ENCODE peak calls at places on chromosomes 4 and X, in six cellular contexts. H is GM23248, D is A549, V is neural progenitor cell, W is Peyer's patch, R is body of pancreas. K is an unnamed sample. For H3K9me3 and H3K4me1, the result is how much of the 10 kb centered on the place peaks cover.

GRCh38 chrX:56783450-56783831 is 54.4 kb downstream of the NBDY start:
- DNase-seq in V (peak), D (no peak), R (peak), H (no peak), W (no peak), K (no peak)

GRCh38 chrX:7500386-7500785 is 342.6 kb upstream of the VCX start:
- DNase-seq in D (no peak), H (no peak), W (no peak), V (no peak), R (no peak), K (no peak)

GRCh38 chrX:143437439-143437838 is 79.8 kb downstream of the SPANXN3 start:
- DNase-seq in H (no peak), V (peak), D (no peak), W (no peak), R (no peak), K (no peak)

GRCh38 chr4:128481752-128482480 is 194.3 kb upstream of the PGRMC2 start:
- DNase-seq in V (no peak), W (no peak), H (no peak), D (no peak), R (no peak), K (no peak)

GRCh38 chrX:139967300-139967699 is 2.0 kb upstream of the CXorf66 start:
- DNase-seq in W (no peak), H (peak), D (peak), V (peak), R (no peak), K (no peak)

GRCh38 chr4:173834151-173834550 is 304.1 kb upstream of the HAND2 start:
- DNase-seq in W (no peak), R (no peak), V (no peak), H (peak), D (peak), K (no peak)

GRCh38 chr4:140047017-140047640 is 106.9 kb downstream of the MAML3 start:
- DNase-seq in R (no peak), D (no peak), H (no peak), W (no peak), V (peak), K (no peak)

GRCh38 chr4:165927815-165928214 is 54.8 kb downstream of the TLL1 start:
- DNase-seq in H (no peak), W (no peak), R (no peak), V (no peak), D (no peak), K (no peak)

GRCh38 chrX:43718546-43718945 is 62.4 kb downstream of the MAOA start:
- DNase-seq in D (no peak), W (no peak), V (no peak), R (no peak), H (no peak), K (no peak)

GRCh38 chrX:68832516-68833447 is 4.0 kb downstream of the EFNB1 start:
- DNase-seq in H (no peak), R (peak), D (no peak), W (no peak), V (peak), K (no peak)

GRCh38 chr4:7917669-7918068 is 22.0 kb downstream of the AFAP1 start:
- DNase-seq in D (no peak), V (no peak), H (no peak), W (no peak), R (no peak), K (no peak)

GRCh38 chrX:154967603-154968002 is 54.9 kb downstream of the F8 start:
- DNase-seq in V (no peak), H (peak), D (no peak), R (no peak), W (no peak), K (no peak)

GRCh38 chrX:22116585-22117546 is 84.7 kb downstream of the PHEX start:
- DNase-seq in R (no peak), V (no peak), W (no peak), H (no peak), D (no peak), K (no peak)

GRCh38 chr4:96698891-96699290 is 859.0 kb downstream of the PDHA2 start:
- DNase-seq in W (no peak), H (no peak), D (no peak), R (no peak), V (peak), K (no peak)

GRCh38 chr4:10017037-10017893 is 4.0 kb downstream of the SLC2A9 start:
- DNase-seq in R (no peak), D (no peak), H (no peak), W (no peak), V (no peak), K (no peak)

GRCh38 chrX:13254076-13254785 is 65.6 kb downstream of the ATXN3L start:
- DNase-seq in H (peak), D (no peak), R (peak), W (no peak), V (peak), K (no peak)

GRCh38 chr4:181350578-181351420 is 892.4 kb upstream of the TENM3 start:
- DNase-seq in W (no peak), D (no peak), H (no peak), V (peak), R (no peak), K (no peak)

DNA sequence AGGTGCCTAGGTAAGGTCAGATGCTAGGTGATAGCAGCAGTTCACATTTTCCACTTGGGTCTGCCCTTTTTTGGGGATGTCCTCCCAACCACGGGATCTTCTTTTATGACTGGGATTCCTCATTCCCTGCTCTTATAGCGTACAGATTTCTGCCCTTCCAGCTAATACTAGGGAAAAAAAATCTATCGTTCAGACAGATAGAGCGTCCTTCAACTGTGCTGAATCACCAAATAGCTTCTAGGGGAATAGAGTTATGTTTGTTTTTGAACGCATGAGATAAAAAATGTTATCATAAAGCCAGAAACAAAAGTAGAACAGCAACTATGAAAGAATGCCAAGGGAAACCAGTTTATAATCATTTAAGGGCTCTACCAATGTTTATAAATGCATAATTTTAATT is 13.0 kb downstream of the RAP2C start:
- DNase-seq in R (no peak), D (no peak), V (no peak), H (no peak), W (no peak), K (no peak)
- H3K9me3 ChIP-seq in R (under half), D (under half), V (under half), H (under half), W (under half), K (under half)

GRCh38 chr4:113646456-113646809 is 115.1 kb downstream of the CAMK2D start:
- DNase-seq in D (peak), V (peak), W (peak), R (no peak), H (peak), K (no peak)
- H3K4me1 ChIP-seq in D (half or more), V (under half), W (under half), R (under half), H (under half), K (under half)

GRCh38 chr4:159239534-159239933 is 136.7 kb downstream of the RAPGEF2 start:
- DNase-seq in V (no peak), R (no peak), H (no peak), W (no peak), D (no peak), K (no peak)
- H3K27ac ChIP-seq in V (no peak), R (peak), H (no peak), W (no peak), D (no peak), K (no peak)

DNA sequence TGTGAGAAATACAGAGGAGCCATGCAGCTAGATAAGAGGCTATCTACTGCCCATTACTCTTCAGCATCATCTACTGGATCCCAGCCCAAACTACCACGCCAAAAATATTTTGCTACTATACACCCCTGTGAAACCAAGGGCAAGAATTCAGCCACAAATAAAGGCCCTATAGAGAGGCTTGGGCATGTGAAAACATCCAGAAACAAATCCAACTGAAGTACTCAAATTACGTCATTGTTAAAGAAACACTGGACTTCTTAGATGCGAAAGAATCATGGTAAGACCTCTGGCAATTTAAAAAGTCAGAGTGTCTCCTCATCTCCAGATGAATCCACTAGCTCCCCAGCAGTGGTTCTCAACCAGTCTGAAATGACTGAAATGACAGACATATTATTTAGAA is 12.8 kb downstream of the NDST3 start:
- DNase-seq in H (no peak), V (no peak), D (no peak), W (no peak), R (no peak), K (no peak)
- H3K9me3 ChIP-seq in H (under half), V (under half), D (under half), W (under half), R (under half), K (under half)

GRCh38 chr4:184403384-184403781 is 71.0 kb downstream of the IRF2 start:
- DNase-seq in R (no peak), W (no peak), H (peak), D (no peak), V (no peak), K (no peak)

GRCh38 chr4:184401397-184402171 is 72.8 kb downstream of the IRF2 start:
- DNase-seq in W (no peak), R (no peak), H (no peak), V (peak), D (no peak), K (no peak)

GRCh38 chr4:184402740-184403383 is 71.5 kb downstream of the IRF2 start:
- DNase-seq in W (no peak), V (no peak), R (no peak), H (no peak), D (no peak), K (no peak)

GRCh38 chr4:184402239-184402638 is 72.1 kb downstream of the IRF2 start:
- DNase-seq in D (no peak), R (no peak), W (no peak), H (no peak), V (peak), K (no peak)

DNA sequence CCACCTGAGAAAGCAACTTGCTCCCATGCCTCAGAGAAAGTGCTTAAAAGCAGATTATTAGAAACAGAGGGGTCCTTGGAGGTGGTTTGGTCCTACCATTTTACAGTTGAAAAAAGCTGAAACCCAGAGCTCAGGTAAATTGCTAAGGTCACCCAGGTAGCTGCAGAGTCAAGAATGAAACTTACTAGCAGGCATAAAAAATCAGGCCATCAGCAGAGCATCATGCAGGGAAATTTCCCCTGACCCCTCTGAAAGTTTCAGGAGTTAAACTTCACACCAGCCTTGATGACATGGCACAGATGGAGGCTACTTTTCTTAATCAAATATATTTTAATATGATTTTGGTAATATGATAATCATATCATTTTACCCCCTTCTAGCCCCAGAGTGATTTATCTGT is 70.3 kb downstream of the IRF2 start:
- DNase-seq in W (no peak), R (no peak), V (no peak), H (no peak), D (no peak), K (no peak)
- H3K4me1 ChIP-seq in W (under half), R (under half), V (under half), H (under half), D (under half), K (under half)

GRCh38 chrX:103640401-103641155 is 11.8 kb downstream of the TCEAL1 start:
- DNase-seq in D (no peak), W (no peak), V (no peak), H (peak), R (no peak), K (no peak)
- H3K27ac ChIP-seq in D (peak), W (no peak), V (no peak), H (peak), R (no peak), K (no peak)

GRCh38 chr4:185204238-185204910 is 574 bp upstream of the CFAP97 start:
- DNase-seq in V (no peak), H (peak), R (no peak), D (no peak), W (no peak), K (no peak)
- H3K9me3 ChIP-seq in V (under half), H (under half), R (under half), D (under half), W (under half), K (under half)